ENCODE peak calls at places on chromosomes 7 and 10, in eight cellular contexts. X, T, R, Y, V, W, L and F are unnamed samples.
A peak's percentile ranks its signal among the peaks of the same experiment; 100 is the strongest.

GRCh38 chr10:76050291-76050625 is 618.8 kb downstream of the LRMDA start:
- DNase-seq in W (no peak), R (no peak), V (no peak), X (no peak), T (no peak), L (no peak), Y (no peak), F (no peak)

GRCh38 chr10:21814866-21815265 is 188.7 kb downstream of the DNAJC1 start:
- DNase-seq in W (no peak), X (no peak), L (no peak), R (no peak), Y (no peak), V (no peak), T (no peak), F (no peak)

GRCh38 chr10:119973261-119973660 is 80.7 kb downstream of the SEC23IP start:
- DNase-seq in X (no peak), Y (no peak), V (no peak), W (no peak), L (no peak), T (peak; percentile 10), R (no peak), F (peak; percentile 12)

GRCh38 chr10:4181075-4181474 is 396.1 kb upstream of the KLF6 start:
- DNase-seq in X (no peak), V (no peak), W (no peak), T (no peak), Y (no peak), R (no peak), L (no peak), F (no peak)

GRCh38 chr7:90624128-90624980 is 28.2 kb downstream of the CDK14 start:
- DNase-seq in R (no peak), X (no peak), L (no peak), W (no peak), T (peak; percentile 36), V (no peak), Y (no peak), F (no peak)

GRCh38 chr7:4841836-4842235 is 20.0 kb downstream of the PAPOLB start:
- DNase-seq in L (no peak), W (no peak), X (no peak), T (no peak), Y (no peak), V (no peak), R (no peak), F (no peak)

GRCh38 chr10:77716943-77717735 is 79.5 kb upstream of the KCNMA1 start:
- DNase-seq in R (no peak), T (peak; percentile 46), W (no peak), L (no peak), V (no peak), Y (no peak), X (no peak), F (no peak)

GRCh38 chr7:83060218-83060617 is 102.5 kb downstream of the PCLO start:
- DNase-seq in W (no peak), Y (no peak), T (no peak), X (no peak), V (peak; percentile 7), L (no peak), R (no peak), F (no peak)

DNA sequence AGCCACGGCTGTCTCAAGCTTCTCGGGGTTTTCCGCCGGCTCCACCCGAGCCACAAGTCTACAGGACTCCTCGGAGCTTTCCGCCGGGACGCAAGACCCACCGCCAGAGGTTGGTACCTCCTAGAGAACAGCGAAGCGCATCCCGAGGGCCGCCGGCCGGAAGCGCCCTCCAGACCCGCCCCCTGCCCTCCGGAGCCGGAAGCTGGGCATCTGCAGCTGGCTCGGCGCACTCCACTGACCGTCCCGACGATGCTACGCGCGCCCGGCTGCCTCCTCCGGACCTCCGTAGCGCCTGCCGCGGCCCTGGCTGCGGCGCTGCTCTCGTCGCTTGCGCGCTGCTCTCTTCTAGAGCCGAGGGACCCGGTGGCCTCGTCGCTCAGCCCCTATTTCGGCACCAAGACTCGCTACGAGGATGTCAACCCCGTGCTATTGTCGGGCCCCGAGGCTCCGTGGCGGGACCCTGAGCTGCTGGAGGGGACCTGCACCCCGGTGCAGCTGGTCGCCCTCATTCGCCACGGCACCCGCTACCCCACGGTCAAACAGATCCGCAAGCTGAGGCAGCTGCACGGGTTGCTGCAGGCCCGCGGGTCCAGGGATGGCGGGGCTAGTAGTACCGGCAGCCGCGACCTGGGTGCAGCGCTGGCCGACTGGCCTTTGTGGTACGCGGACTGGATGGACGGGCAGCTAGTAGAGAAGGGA is at the start of gene MINPP1:
- DNase-seq in R (peak; percentile 84), Y (peak; percentile 74), V (peak; percentile 83), T (peak; percentile 84), W (peak; percentile 89), X (peak; percentile 76), L (peak; percentile 87), F (peak; percentile 88)
- TF ChIP-seq POLR2A in R (peak; percentile 24), Y (peak; percentile 65), V (no peak), T (peak; percentile 63), W (peak; percentile 39), X (no peak), L (peak; percentile 87), F (peak; percentile 98)

GRCh38 chr7:101859411-101860106 is 42.1 kb downstream of the CUX1 start:
- DNase-seq in W (no peak), X (no peak), L (no peak), V (no peak), T (no peak), R (no peak), Y (no peak), F (no peak)

GRCh38 chr7:101858437-101859385 is 41.3 kb downstream of the CUX1 start:
- DNase-seq in W (no peak), T (no peak), V (no peak), L (no peak), Y (peak; percentile 27), X (no peak), R (no peak), F (no peak)

GRCh38 chr7:101854084-101854865 is 36.8 kb downstream of the CUX1 start:
- DNase-seq in T (no peak), Y (no peak), W (no peak), V (no peak), L (no peak), X (no peak), R (no peak), F (no peak)

GRCh38 chr7:101857358-101857794 is 40.0 kb downstream of the CUX1 start:
- DNase-seq in L (no peak), V (no peak), T (no peak), R (no peak), X (no peak), W (no peak), Y (no peak), F (no peak)

DNA sequence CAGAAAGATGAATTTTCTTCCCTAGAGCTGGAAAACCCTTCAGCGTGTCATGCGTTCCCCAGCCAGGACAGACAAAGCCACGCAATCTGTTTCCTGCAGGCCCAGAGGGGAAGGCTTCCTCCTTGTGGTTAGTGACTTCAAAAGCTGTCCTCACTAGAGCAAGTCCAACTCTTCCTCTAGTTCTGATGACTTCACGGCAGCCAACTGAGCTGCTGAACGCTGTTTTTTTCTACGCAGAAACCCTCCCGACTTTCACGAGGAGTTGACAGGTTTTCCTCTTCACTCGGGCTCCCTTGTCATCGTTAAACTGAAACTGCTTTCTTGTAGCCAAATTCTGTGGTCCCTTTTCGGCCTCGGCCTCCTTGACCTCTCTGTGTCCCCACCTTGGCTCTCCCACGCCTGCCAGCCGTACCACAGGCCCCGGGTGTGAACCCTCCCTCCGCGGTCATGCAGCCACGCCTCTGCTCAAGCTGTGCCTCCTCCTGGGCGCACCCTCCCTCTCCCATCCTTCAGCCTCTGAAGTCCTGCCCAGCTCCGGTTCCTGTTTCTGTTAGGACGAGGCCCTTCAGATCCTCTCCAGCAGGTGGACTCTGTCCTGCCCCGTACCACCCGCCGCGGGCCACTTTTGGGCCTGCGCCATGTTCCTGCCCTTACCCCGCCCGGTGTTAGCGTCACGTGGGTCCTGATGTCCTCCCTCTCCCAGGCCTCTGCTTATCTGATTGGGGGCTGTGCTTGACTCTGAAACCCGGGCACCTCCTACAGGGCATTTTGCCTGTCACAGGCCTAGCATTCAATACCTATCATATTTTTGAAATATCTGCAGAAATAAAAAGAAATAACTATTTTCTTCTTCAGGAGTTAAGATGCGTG is 39.3 kb downstream of the CUX1 start:
- DNase-seq in T (peak; percentile 88), Y (peak; percentile 95), W (peak; percentile 87), V (peak; percentile 89), R (peak; percentile 89), X (peak; percentile 97), L (peak; percentile 99), F (peak; percentile 96)
- TF ChIP-seq POLR2A in T (no peak), Y (no peak), W (no peak), V (no peak), R (no peak), X (no peak), L (no peak), F (no peak)

DNA sequence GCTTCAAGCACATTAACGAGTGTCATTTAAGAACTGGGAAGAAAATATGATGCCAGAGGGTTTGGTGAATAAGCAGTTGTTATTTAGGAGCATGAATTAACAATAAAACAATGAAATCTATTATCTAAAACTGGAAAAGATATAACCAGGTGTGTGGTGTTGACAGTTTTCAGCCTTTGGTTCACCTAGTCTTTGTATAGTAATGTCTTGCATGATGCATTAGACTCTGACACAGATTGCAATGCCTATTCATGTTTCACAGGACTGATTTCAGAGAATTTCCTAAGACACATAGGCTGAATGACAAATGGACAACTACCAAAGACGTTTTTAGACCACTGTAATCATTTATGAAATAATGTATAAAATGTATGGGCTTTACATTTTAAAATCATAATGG is 135.1 kb upstream of the CAV2 start:
- DNase-seq in L (no peak), T (no peak), X (no peak), V (no peak), W (no peak), Y (no peak), R (no peak), F (no peak)
- TF ChIP-seq POLR2A in L (no peak), T (no peak), X (no peak), V (no peak), W (no peak), Y (no peak), R (no peak), F (no peak)

GRCh38 chr7:16354573-16354972 is 66.8 kb downstream of the CRPPA start:
- DNase-seq in L (no peak), V (no peak), Y (no peak), W (no peak), R (no peak), T (no peak), X (no peak), F (no peak)

GRCh38 chr7:16353226-16353625 is 68.1 kb downstream of the CRPPA start:
- DNase-seq in V (no peak), W (no peak), T (no peak), Y (no peak), X (no peak), R (no peak), L (no peak), F (no peak)

GRCh38 chr7:16348251-16348650 is 73.1 kb downstream of the CRPPA start:
- DNase-seq in R (no peak), L (no peak), Y (no peak), X (no peak), W (no peak), V (no peak), T (no peak), F (no peak)

GRCh38 chr7:16347461-16348192 is 73.7 kb downstream of the CRPPA start:
- DNase-seq in T (peak; percentile 13), X (no peak), L (no peak), R (no peak), V (no peak), Y (no peak), W (no peak), F (no peak)

DNA sequence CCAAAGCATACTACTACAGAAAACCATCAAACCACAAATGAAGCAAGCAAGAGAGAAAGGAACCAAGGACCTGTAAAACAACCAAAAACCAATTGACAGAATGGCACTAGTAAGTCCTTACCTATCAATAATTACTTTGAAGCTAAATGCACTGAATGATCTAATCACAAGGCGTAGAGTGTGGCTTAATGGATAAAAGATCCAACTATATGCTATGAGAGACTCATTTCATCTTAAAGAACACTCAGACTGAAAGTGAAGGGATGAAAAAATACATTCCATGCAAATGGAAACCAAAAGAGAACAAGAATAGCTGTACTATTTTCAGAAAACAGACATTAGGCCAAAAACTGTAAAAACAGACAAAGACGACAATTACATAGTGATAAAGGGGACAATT is 70.7 kb downstream of the CRPPA start:
- DNase-seq in L (no peak), W (no peak), X (no peak), T (no peak), Y (no peak), R (no peak), V (no peak), F (no peak)
- TF ChIP-seq POLR2A in L (no peak), W (no peak), X (no peak), T (no peak), Y (no peak), R (no peak), V (no peak), F (no peak)